ENCODE peak calls at places on chromosomes 5 and 9, in eight cellular contexts. One of them, this sample, is unnamed.

GRCh38 chr9:69919461-69920061 is 98.9 kb downstream of the CFAP95 start:
- DNase-seq in activated gamma-delta T cell treated with anti-CD3 and anti-CD28 coated beads, Interleukin-2, amount 50 U/mL, for 16 hours: no peak
- DNase-seq in OCI-M1: peak; percentile 76
- DNase-seq in HCT116: peak; percentile 29
- DNase-seq in amniotic epithelial cell: peak; percentile 61
- DNase-seq in DMS153: peak; percentile 55
- DNase-seq in AG08396: peak; percentile 36
- DNase-seq in GM04503: no peak
- DNase-seq in this sample: peak; percentile 66

GRCh38 chr5:84403773-84404172 is 19.1 kb upstream of the EDIL3 start:
- DNase-seq in DMS153: no peak
- DNase-seq in HCT116: peak; percentile 35
- DNase-seq in GM04503: peak; percentile 31
- DNase-seq in activated gamma-delta T cell treated with anti-CD3 and anti-CD28 coated beads, Interleukin-2, amount 50 U/mL, for 16 hours: no peak
- DNase-seq in AG08396: peak; percentile 41
- DNase-seq in amniotic epithelial cell: peak; percentile 98
- DNase-seq in OCI-M1: no peak
- DNase-seq in this sample: no peak

GRCh38 chr5:158234323-158235158 is 375.6 kb upstream of the CLINT1 start:
- DNase-seq in HCT116: no peak
- DNase-seq in GM04503: no peak
- DNase-seq in DMS153: peak; percentile 51
- DNase-seq in activated gamma-delta T cell treated with anti-CD3 and anti-CD28 coated beads, Interleukin-2, amount 50 U/mL, for 16 hours: no peak
- DNase-seq in AG08396: no peak
- DNase-seq in amniotic epithelial cell: no peak
- DNase-seq in OCI-M1: peak; percentile 75
- DNase-seq in this sample: no peak

GRCh38 chr5:162217037-162217436 is 149.5 kb downstream of the GABRG2 start:
- DNase-seq in activated gamma-delta T cell treated with anti-CD3 and anti-CD28 coated beads, Interleukin-2, amount 50 U/mL, for 16 hours: no peak
- DNase-seq in GM04503: no peak
- DNase-seq in OCI-M1: no peak
- DNase-seq in AG08396: no peak
- DNase-seq in DMS153: no peak
- DNase-seq in HCT116: no peak
- DNase-seq in amniotic epithelial cell: no peak
- DNase-seq in this sample: no peak

GRCh38 chr5:9712506-9713285 is 82.5 kb upstream of the TAS2R1 start:
- DNase-seq in activated gamma-delta T cell treated with anti-CD3 and anti-CD28 coated beads, Interleukin-2, amount 50 U/mL, for 16 hours: no peak
- DNase-seq in GM04503: peak; percentile 76
- DNase-seq in AG08396: peak; percentile 68
- DNase-seq in OCI-M1: no peak
- DNase-seq in DMS153: no peak
- DNase-seq in amniotic epithelial cell: peak; percentile 69
- DNase-seq in HCT116: no peak
- DNase-seq in this sample: no peak

GRCh38 chr5:110262754-110263153 is 463.7 kb downstream of the TMEM232 start:
- DNase-seq in AG08396: no peak
- DNase-seq in OCI-M1: no peak
- DNase-seq in amniotic epithelial cell: peak; percentile 22
- DNase-seq in HCT116: no peak
- DNase-seq in GM04503: peak; percentile 15
- DNase-seq in activated gamma-delta T cell treated with anti-CD3 and anti-CD28 coated beads, Interleukin-2, amount 50 U/mL, for 16 hours: no peak
- DNase-seq in DMS153: no peak
- DNase-seq in this sample: no peak

GRCh38 chr5:175460126-175460525 is 16.1 kb upstream of the DRD1 start:
- DNase-seq in AG08396: no peak
- DNase-seq in GM04503: no peak
- DNase-seq in OCI-M1: peak; percentile 37
- DNase-seq in DMS153: no peak
- DNase-seq in amniotic epithelial cell: no peak
- DNase-seq in activated gamma-delta T cell treated with anti-CD3 and anti-CD28 coated beads, Interleukin-2, amount 50 U/mL, for 16 hours: no peak
- DNase-seq in HCT116: no peak
- DNase-seq in this sample: no peak

GRCh38 chr5:88889165-88890069 is 6.4 kb upstream of the MEF2C start:
- DNase-seq in HCT116: no peak
- DNase-seq in amniotic epithelial cell: no peak
- DNase-seq in DMS153: no peak
- DNase-seq in GM04503: no peak
- DNase-seq in OCI-M1: peak; percentile 80
- DNase-seq in AG08396: peak; percentile 42
- DNase-seq in activated gamma-delta T cell treated with anti-CD3 and anti-CD28 coated beads, Interleukin-2, amount 50 U/mL, for 16 hours: no peak
- DNase-seq in this sample: peak; percentile 85

GRCh38 chr5:36079200-36079761 is 12.6 kb upstream of the UGT3A2 start:
- DNase-seq in amniotic epithelial cell: peak; percentile 50
- DNase-seq in GM04503: no peak
- DNase-seq in HCT116: peak; percentile 61
- DNase-seq in activated gamma-delta T cell treated with anti-CD3 and anti-CD28 coated beads, Interleukin-2, amount 50 U/mL, for 16 hours: no peak
- DNase-seq in AG08396: peak; percentile 55
- DNase-seq in DMS153: peak; percentile 51
- DNase-seq in OCI-M1: peak; percentile 62
- DNase-seq in this sample: peak; percentile 71

GRCh38 chr5:128681096-128681495 is 143.1 kb upstream of the FBN2 start:
- DNase-seq in AG08396: no peak
- DNase-seq in HCT116: no peak
- DNase-seq in OCI-M1: peak; percentile 0
- DNase-seq in amniotic epithelial cell: peak; percentile 51
- DNase-seq in GM04503: no peak
- DNase-seq in DMS153: no peak
- DNase-seq in activated gamma-delta T cell treated with anti-CD3 and anti-CD28 coated beads, Interleukin-2, amount 50 U/mL, for 16 hours: no peak
- DNase-seq in this sample: peak; percentile 11

GRCh38 chr5:54146390-54146789 is 164.0 kb downstream of the ARL15 start:
- DNase-seq in activated gamma-delta T cell treated with anti-CD3 and anti-CD28 coated beads, Interleukin-2, amount 50 U/mL, for 16 hours: no peak
- DNase-seq in OCI-M1: no peak
- DNase-seq in HCT116: no peak
- DNase-seq in DMS153: no peak
- DNase-seq in GM04503: no peak
- DNase-seq in amniotic epithelial cell: no peak
- DNase-seq in AG08396: no peak
- DNase-seq in this sample: no peak

GRCh38 chr9:125544988-125545651 is 161.9 kb downstream of the MAPKAP1 start:
- DNase-seq in activated gamma-delta T cell treated with anti-CD3 and anti-CD28 coated beads, Interleukin-2, amount 50 U/mL, for 16 hours: no peak
- DNase-seq in GM04503: no peak
- DNase-seq in HCT116: no peak
- DNase-seq in amniotic epithelial cell: no peak
- DNase-seq in DMS153: no peak
- DNase-seq in OCI-M1: no peak
- DNase-seq in AG08396: peak; percentile 57
- DNase-seq in this sample: no peak

GRCh38 chr5:54743997-54744788 is 226.6 kb downstream of the SNX18 start:
- DNase-seq in GM04503: peak; percentile 97
- DNase-seq in AG08396: peak; percentile 71
- DNase-seq in HCT116: no peak
- DNase-seq in DMS153: peak; percentile 29
- DNase-seq in OCI-M1: peak; percentile 94
- DNase-seq in activated gamma-delta T cell treated with anti-CD3 and anti-CD28 coated beads, Interleukin-2, amount 50 U/mL, for 16 hours: peak; percentile 25
- DNase-seq in amniotic epithelial cell: peak; percentile 98
- DNase-seq in this sample: peak; percentile 79

GRCh38 chr5:78387468-78388153 is 27.2 kb downstream of the SCAMP1 start:
- DNase-seq in activated gamma-delta T cell treated with anti-CD3 and anti-CD28 coated beads, Interleukin-2, amount 50 U/mL, for 16 hours: no peak
- DNase-seq in amniotic epithelial cell: no peak
- DNase-seq in DMS153: peak; percentile 15
- DNase-seq in AG08396: no peak
- DNase-seq in HCT116: no peak
- DNase-seq in OCI-M1: no peak
- DNase-seq in GM04503: no peak
- DNase-seq in this sample: no peak

GRCh38 chr5:132865668-132866341 is 464 bp downstream of the GDF9 start:
- DNase-seq in AG08396: no peak
- DNase-seq in OCI-M1: no peak
- DNase-seq in DMS153: no peak
- DNase-seq in GM04503: no peak
- DNase-seq in activated gamma-delta T cell treated with anti-CD3 and anti-CD28 coated beads, Interleukin-2, amount 50 U/mL, for 16 hours: no peak
- DNase-seq in amniotic epithelial cell: no peak
- DNase-seq in HCT116: no peak
- DNase-seq in this sample: no peak

GRCh38 chr5:152305525-152305924 is 99.6 kb downstream of the NMUR2 start:
- DNase-seq in GM04503: no peak
- DNase-seq in amniotic epithelial cell: no peak
- DNase-seq in HCT116: no peak
- DNase-seq in activated gamma-delta T cell treated with anti-CD3 and anti-CD28 coated beads, Interleukin-2, amount 50 U/mL, for 16 hours: no peak
- DNase-seq in OCI-M1: no peak
- DNase-seq in DMS153: no peak
- DNase-seq in AG08396: no peak
- DNase-seq in this sample: no peak

GRCh38 chr5:164353155-164353554 is 847.7 kb downstream of the MAT2B start:
- DNase-seq in OCI-M1: peak; percentile 42
- DNase-seq in AG08396: no peak
- DNase-seq in amniotic epithelial cell: peak; percentile 94
- DNase-seq in DMS153: no peak
- DNase-seq in HCT116: no peak
- DNase-seq in GM04503: no peak
- DNase-seq in activated gamma-delta T cell treated with anti-CD3 and anti-CD28 coated beads, Interleukin-2, amount 50 U/mL, for 16 hours: no peak
- DNase-seq in this sample: no peak

GRCh38 chr5:91194861-91195460 is 188.2 kb downstream of the ARRDC3 start:
- DNase-seq in AG08396: no peak
- DNase-seq in DMS153: peak; percentile 24
- DNase-seq in activated gamma-delta T cell treated with anti-CD3 and anti-CD28 coated beads, Interleukin-2, amount 50 U/mL, for 16 hours: no peak
- DNase-seq in GM04503: no peak
- DNase-seq in OCI-M1: no peak
- DNase-seq in HCT116: no peak
- DNase-seq in amniotic epithelial cell: no peak
- DNase-seq in this sample: no peak

GRCh38 chr5:136128416-136128935 is 4.2 kb upstream of the SMAD5 start:
- DNase-seq in amniotic epithelial cell: no peak
- DNase-seq in activated gamma-delta T cell treated with anti-CD3 and anti-CD28 coated beads, Interleukin-2, amount 50 U/mL, for 16 hours: no peak
- DNase-seq in GM04503: no peak
- DNase-seq in OCI-M1: no peak
- DNase-seq in AG08396: no peak
- DNase-seq in HCT116: no peak
- DNase-seq in DMS153: no peak
- DNase-seq in this sample: no peak

GRCh38 chr9:76311576-76311975 is 82.7 kb downstream of the RFK start:
- DNase-seq in amniotic epithelial cell: no peak
- DNase-seq in AG08396: no peak
- DNase-seq in activated gamma-delta T cell treated with anti-CD3 and anti-CD28 coated beads, Interleukin-2, amount 50 U/mL, for 16 hours: no peak
- DNase-seq in DMS153: no peak
- DNase-seq in OCI-M1: no peak
- DNase-seq in GM04503: no peak
- DNase-seq in HCT116: no peak
- DNase-seq in this sample: no peak

GRCh38 chr5:168140256-168140655 is 151.2 kb upstream of the WWC1 start:
- DNase-seq in GM04503: no peak
- DNase-seq in AG08396: no peak
- DNase-seq in HCT116: no peak
- DNase-seq in amniotic epithelial cell: no peak
- DNase-seq in DMS153: no peak
- DNase-seq in activated gamma-delta T cell treated with anti-CD3 and anti-CD28 coated beads, Interleukin-2, amount 50 U/mL, for 16 hours: no peak
- DNase-seq in OCI-M1: no peak
- DNase-seq in this sample: no peak

GRCh38 chr9:38022203-38022602 is 46.8 kb downstream of the SHB start:
- DNase-seq in OCI-M1: no peak
- DNase-seq in HCT116: no peak
- DNase-seq in DMS153: no peak
- DNase-seq in AG08396: no peak
- DNase-seq in GM04503: no peak
- DNase-seq in activated gamma-delta T cell treated with anti-CD3 and anti-CD28 coated beads, Interleukin-2, amount 50 U/mL, for 16 hours: no peak
- DNase-seq in amniotic epithelial cell: no peak
- DNase-seq in this sample: no peak

GRCh38 chr5:178111925-178112324 is 1.4 kb upstream of the N4BP3 start:
- DNase-seq in HCT116: no peak
- DNase-seq in amniotic epithelial cell: peak; percentile 96
- DNase-seq in AG08396: peak; percentile 61
- DNase-seq in GM04503: peak; percentile 23
- DNase-seq in DMS153: no peak
- DNase-seq in activated gamma-delta T cell treated with anti-CD3 and anti-CD28 coated beads, Interleukin-2, amount 50 U/mL, for 16 hours: no peak
- DNase-seq in OCI-M1: no peak
- DNase-seq in this sample: no peak

GRCh38 chr5:80653497-80653896 is 955 bp upstream of the MSH3 start:
- DNase-seq in HCT116: no peak
- DNase-seq in amniotic epithelial cell: no peak
- DNase-seq in AG08396: no peak
- DNase-seq in DMS153: no peak
- DNase-seq in GM04503: no peak
- DNase-seq in activated gamma-delta T cell treated with anti-CD3 and anti-CD28 coated beads, Interleukin-2, amount 50 U/mL, for 16 hours: no peak
- DNase-seq in OCI-M1: peak; percentile 35
- DNase-seq in this sample: peak; percentile 23

GRCh38 chr9:125956102-125956501 is 208.9 kb downstream of the PBX3 start:
- DNase-seq in GM04503: no peak
- DNase-seq in OCI-M1: no peak
- DNase-seq in DMS153: no peak
- DNase-seq in amniotic epithelial cell: no peak
- DNase-seq in activated gamma-delta T cell treated with anti-CD3 and anti-CD28 coated beads, Interleukin-2, amount 50 U/mL, for 16 hours: no peak
- DNase-seq in HCT116: no peak
- DNase-seq in AG08396: no peak
- DNase-seq in this sample: no peak

GRCh38 chr9:113516840-113517577 is 53.5 kb downstream of the RGS3 start:
- DNase-seq in HCT116: no peak
- DNase-seq in OCI-M1: no peak
- DNase-seq in AG08396: no peak
- DNase-seq in DMS153: no peak
- DNase-seq in amniotic epithelial cell: no peak
- DNase-seq in GM04503: no peak
- DNase-seq in activated gamma-delta T cell treated with anti-CD3 and anti-CD28 coated beads, Interleukin-2, amount 50 U/mL, for 16 hours: peak; percentile 71
- DNase-seq in this sample: peak; percentile 52

GRCh38 chr5:102857090-102857818 is 102.1 kb downstream of the PAM start:
- DNase-seq in OCI-M1: no peak
- DNase-seq in GM04503: peak; percentile 76
- DNase-seq in amniotic epithelial cell: no peak
- DNase-seq in HCT116: no peak
- DNase-seq in AG08396: peak; percentile 18
- DNase-seq in DMS153: no peak
- DNase-seq in activated gamma-delta T cell treated with anti-CD3 and anti-CD28 coated beads, Interleukin-2, amount 50 U/mL, for 16 hours: no peak
- DNase-seq in this sample: no peak

GRCh38 chr5:11494340-11494739 is 409.9 kb downstream of the CTNND2 start:
- DNase-seq in HCT116: no peak
- DNase-seq in DMS153: no peak
- DNase-seq in activated gamma-delta T cell treated with anti-CD3 and anti-CD28 coated beads, Interleukin-2, amount 50 U/mL, for 16 hours: no peak
- DNase-seq in GM04503: no peak
- DNase-seq in OCI-M1: peak; percentile 13
- DNase-seq in amniotic epithelial cell: no peak
- DNase-seq in AG08396: no peak
- DNase-seq in this sample: peak; percentile 5

GRCh38 chr5:108259306-108259705 is 122.6 kb downstream of the FBXL17 start:
- DNase-seq in OCI-M1: peak; percentile 28
- DNase-seq in HCT116: no peak
- DNase-seq in GM04503: peak; percentile 37
- DNase-seq in AG08396: peak; percentile 8
- DNase-seq in DMS153: no peak
- DNase-seq in amniotic epithelial cell: peak; percentile 77
- DNase-seq in activated gamma-delta T cell treated with anti-CD3 and anti-CD28 coated beads, Interleukin-2, amount 50 U/mL, for 16 hours: no peak
- DNase-seq in this sample: no peak

GRCh38 chr9:111978616-111979015 is 82.0 kb downstream of the UGCG start:
- DNase-seq in amniotic epithelial cell: peak; percentile 85
- DNase-seq in GM04503: no peak
- DNase-seq in HCT116: no peak
- DNase-seq in AG08396: no peak
- DNase-seq in DMS153: no peak
- DNase-seq in activated gamma-delta T cell treated with anti-CD3 and anti-CD28 coated beads, Interleukin-2, amount 50 U/mL, for 16 hours: no peak
- DNase-seq in OCI-M1: no peak
- DNase-seq in this sample: no peak

GRCh38 chr5:759111-759741 is 25.3 kb downstream of the ZDHHC11B start:
- DNase-seq in GM04503: peak; percentile 9
- DNase-seq in activated gamma-delta T cell treated with anti-CD3 and anti-CD28 coated beads, Interleukin-2, amount 50 U/mL, for 16 hours: no peak
- DNase-seq in OCI-M1: peak; percentile 19
- DNase-seq in AG08396: peak; percentile 51
- DNase-seq in amniotic epithelial cell: peak; percentile 45
- DNase-seq in HCT116: no peak
- DNase-seq in DMS153: peak; percentile 92
- DNase-seq in this sample: no peak

GRCh38 chr5:11240293-11241190 is 479.5 kb upstream of the DAP start:
- DNase-seq in AG08396: no peak
- DNase-seq in GM04503: no peak
- DNase-seq in HCT116: no peak
- DNase-seq in OCI-M1: no peak
- DNase-seq in amniotic epithelial cell: no peak
- DNase-seq in activated gamma-delta T cell treated with anti-CD3 and anti-CD28 coated beads, Interleukin-2, amount 50 U/mL, for 16 hours: no peak
- DNase-seq in DMS153: no peak
- DNase-seq in this sample: no peak

GRCh38 chr5:135230326-135230925 is 168.6 kb downstream of the MACROH2A1 start:
- DNase-seq in amniotic epithelial cell: peak; percentile 92
- DNase-seq in HCT116: no peak
- DNase-seq in AG08396: peak; percentile 60
- DNase-seq in GM04503: peak; percentile 33
- DNase-seq in DMS153: no peak
- DNase-seq in activated gamma-delta T cell treated with anti-CD3 and anti-CD28 coated beads, Interleukin-2, amount 50 U/mL, for 16 hours: no peak
- DNase-seq in OCI-M1: peak; percentile 8
- DNase-seq in this sample: no peak

GRCh38 chr9:76810377-76810957 is 46.2 kb downstream of the PCA3 start:
- DNase-seq in GM04503: no peak
- DNase-seq in DMS153: peak; percentile 51
- DNase-seq in activated gamma-delta T cell treated with anti-CD3 and anti-CD28 coated beads, Interleukin-2, amount 50 U/mL, for 16 hours: no peak
- DNase-seq in amniotic epithelial cell: peak; percentile 71
- DNase-seq in AG08396: peak; percentile 30
- DNase-seq in HCT116: peak; percentile 59
- DNase-seq in OCI-M1: peak; percentile 72
- DNase-seq in this sample: peak; percentile 59

This sample was measured in KBM-7.